ENCODE peak calls at places on chromosomes 1 and 21, in nine cellular contexts. One of them, this sample, is unnamed.

GRCh38 chr1:189220750-189221149 is 1256.9 kb downstream of the BRINP3 start:
- DNase-seq in cardiac muscle cell: no peak
- DNase-seq in Peyer's patch: no peak
- DNase-seq in fibroblast of pulmonary artery: peak
- DNase-seq in uterus: no peak
- DNase-seq in WERI-Rb-1: no peak
- DNase-seq in Caco-2: no peak
- DNase-seq in colonic mucosa: no peak
- DNase-seq in RWPE2: no peak
- DNase-seq in this sample: no peak

GRCh38 chr1:192263436-192263835 is 53.4 kb upstream of the RGS21 start:
- DNase-seq in cardiac muscle cell: peak
- DNase-seq in Peyer's patch: no peak
- DNase-seq in fibroblast of pulmonary artery: peak
- DNase-seq in uterus: no peak
- DNase-seq in WERI-Rb-1: no peak
- DNase-seq in Caco-2: no peak
- DNase-seq in colonic mucosa: no peak
- DNase-seq in RWPE2: no peak
- DNase-seq in this sample: peak

GRCh38 chr1:1051127-1051810 is 22.8 kb downstream of the RNF223 start:
- DNase-seq in cardiac muscle cell: no peak
- DNase-seq in Peyer's patch: no peak
- DNase-seq in fibroblast of pulmonary artery: no peak
- DNase-seq in uterus: no peak
- DNase-seq in WERI-Rb-1: no peak
- DNase-seq in Caco-2: no peak
- DNase-seq in colonic mucosa: no peak
- DNase-seq in RWPE2: no peak
- DNase-seq in this sample: no peak

GRCh38 chr1:17355898-17356297 is 16.1 kb upstream of the PADI6 start:
- DNase-seq in cardiac muscle cell: no peak
- DNase-seq in Peyer's patch: peak
- DNase-seq in fibroblast of pulmonary artery: no peak
- DNase-seq in uterus: no peak
- DNase-seq in WERI-Rb-1: no peak
- DNase-seq in Caco-2: no peak
- DNase-seq in colonic mucosa: no peak
- DNase-seq in RWPE2: no peak
- DNase-seq in this sample: no peak

GRCh38 chr1:239321877-239322276 is 64.5 kb upstream of the CHRM3 start:
- DNase-seq in cardiac muscle cell: no peak
- DNase-seq in Peyer's patch: no peak
- DNase-seq in fibroblast of pulmonary artery: no peak
- DNase-seq in uterus: no peak
- DNase-seq in WERI-Rb-1: no peak
- DNase-seq in Caco-2: no peak
- DNase-seq in colonic mucosa: no peak
- DNase-seq in RWPE2: no peak
- DNase-seq in this sample: no peak

GRCh38 chr1:92037400-92037799 is 7.6 kb downstream of the EPHX4 start:
- DNase-seq in cardiac muscle cell: peak
- DNase-seq in Peyer's patch: no peak
- DNase-seq in fibroblast of pulmonary artery: peak
- DNase-seq in uterus: no peak
- DNase-seq in WERI-Rb-1: no peak
- DNase-seq in Caco-2: no peak
- DNase-seq in colonic mucosa: no peak
- DNase-seq in RWPE2: no peak
- DNase-seq in this sample: no peak

GRCh38 chr1:11806307-11806936 is 431 bp downstream of the CLCN6 start:
- DNase-seq in cardiac muscle cell: peak
- DNase-seq in Peyer's patch: no peak
- DNase-seq in fibroblast of pulmonary artery: peak
- DNase-seq in uterus: no peak
- DNase-seq in WERI-Rb-1: no peak
- DNase-seq in Caco-2: no peak
- DNase-seq in colonic mucosa: peak
- DNase-seq in RWPE2: no peak
- DNase-seq in this sample: no peak

GRCh38 chr1:113782451-113782850 is 23.2 kb upstream of the PHTF1 start:
- DNase-seq in cardiac muscle cell: peak
- DNase-seq in Peyer's patch: no peak
- DNase-seq in fibroblast of pulmonary artery: peak
- DNase-seq in uterus: no peak
- DNase-seq in WERI-Rb-1: no peak
- DNase-seq in Caco-2: no peak
- DNase-seq in colonic mucosa: no peak
- DNase-seq in RWPE2: no peak
- DNase-seq in this sample: no peak

GRCh38 chr1:219837274-219837993 is 90.9 kb downstream of the SLC30A10 start:
- DNase-seq in cardiac muscle cell: peak
- DNase-seq in Peyer's patch: no peak
- DNase-seq in fibroblast of pulmonary artery: peak
- DNase-seq in uterus: no peak
- DNase-seq in WERI-Rb-1: peak
- DNase-seq in Caco-2: no peak
- DNase-seq in colonic mucosa: peak
- DNase-seq in RWPE2: no peak
- DNase-seq in this sample: peak

GRCh38 chr21:38875694-38876492 is 70.2 kb downstream of the ETS2 start:
- DNase-seq in cardiac muscle cell: peak
- DNase-seq in Peyer's patch: no peak
- DNase-seq in fibroblast of pulmonary artery: peak
- DNase-seq in uterus: no peak
- DNase-seq in WERI-Rb-1: no peak
- DNase-seq in Caco-2: no peak
- DNase-seq in colonic mucosa: no peak
- DNase-seq in RWPE2: no peak
- DNase-seq in this sample: peak

GRCh38 chr1:9233241-9233941 is 1.2 kb upstream of the H6PD start:
- DNase-seq in cardiac muscle cell: peak
- DNase-seq in Peyer's patch: peak
- DNase-seq in fibroblast of pulmonary artery: peak
- DNase-seq in uterus: peak
- DNase-seq in WERI-Rb-1: no peak
- DNase-seq in Caco-2: no peak
- DNase-seq in colonic mucosa: peak
- DNase-seq in RWPE2: no peak
- DNase-seq in this sample: peak

GRCh38 chr1:9235560-9235959 is 986 bp downstream of the H6PD start:
- DNase-seq in cardiac muscle cell: no peak
- DNase-seq in Peyer's patch: no peak
- DNase-seq in fibroblast of pulmonary artery: no peak
- DNase-seq in uterus: no peak
- DNase-seq in WERI-Rb-1: no peak
- DNase-seq in Caco-2: no peak
- DNase-seq in colonic mucosa: no peak
- DNase-seq in RWPE2: no peak
- DNase-seq in this sample: no peak

GRCh38 chr1:9234223-9235122 is at the start of gene H6PD:
- DNase-seq in cardiac muscle cell: peak
- DNase-seq in Peyer's patch: peak
- DNase-seq in fibroblast of pulmonary artery: peak
- DNase-seq in uterus: peak
- DNase-seq in WERI-Rb-1: peak
- DNase-seq in Caco-2: peak
- DNase-seq in colonic mucosa: peak
- DNase-seq in RWPE2: no peak
- DNase-seq in this sample: no peak

GRCh38 chr1:9233942-9234222 is 692 bp upstream of the H6PD start:
- DNase-seq in cardiac muscle cell: no peak
- DNase-seq in Peyer's patch: no peak
- DNase-seq in fibroblast of pulmonary artery: no peak
- DNase-seq in uterus: no peak
- DNase-seq in WERI-Rb-1: no peak
- DNase-seq in Caco-2: no peak
- DNase-seq in colonic mucosa: no peak
- DNase-seq in RWPE2: no peak
- DNase-seq in this sample: no peak

DNA sequence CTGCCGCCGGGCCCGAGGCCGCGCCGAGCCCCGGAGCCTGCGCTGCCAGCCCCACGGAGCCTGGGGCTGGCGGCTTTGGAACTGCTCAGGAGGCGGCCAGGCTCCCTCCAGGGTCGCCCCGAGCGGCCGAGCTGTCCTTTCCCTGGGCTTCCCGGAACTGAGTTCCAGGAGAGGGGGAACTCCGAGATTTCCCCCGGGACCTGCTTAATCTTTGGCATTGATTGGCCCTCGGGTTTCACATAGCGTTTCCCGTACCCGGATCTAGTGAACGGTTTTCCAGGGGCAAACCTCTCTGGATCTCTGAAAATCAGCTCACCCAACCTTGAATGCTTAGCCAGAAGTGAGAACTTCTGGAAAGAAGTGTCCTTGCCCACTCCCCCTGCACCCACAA is 544 bp downstream of the H6PD start:
- DNase-seq in cardiac muscle cell: peak
- DNase-seq in Peyer's patch: no peak
- DNase-seq in fibroblast of pulmonary artery: peak
- DNase-seq in uterus: no peak
- DNase-seq in WERI-Rb-1: peak
- DNase-seq in Caco-2: no peak
- DNase-seq in colonic mucosa: peak
- DNase-seq in RWPE2: no peak
- DNase-seq in this sample: no peak
- H3K4me3 ChIP-seq in cardiac muscle cell: peak
- H3K4me3 ChIP-seq in Peyer's patch: peak
- H3K4me3 ChIP-seq in fibroblast of pulmonary artery: peak
- H3K4me3 ChIP-seq in uterus: peak
- H3K4me3 ChIP-seq in WERI-Rb-1: peak
- H3K4me3 ChIP-seq in Caco-2: peak
- H3K4me3 ChIP-seq in colonic mucosa: peak
- H3K4me3 ChIP-seq in RWPE2: peak
- H3K4me3 ChIP-seq in this sample: peak

GRCh38 chr1:195173753-195174152 is 1434.5 kb downstream of the KCNT2 start:
- DNase-seq in cardiac muscle cell: no peak
- DNase-seq in Peyer's patch: no peak
- DNase-seq in fibroblast of pulmonary artery: no peak
- DNase-seq in uterus: no peak
- DNase-seq in WERI-Rb-1: no peak
- DNase-seq in Caco-2: no peak
- DNase-seq in colonic mucosa: no peak
- DNase-seq in RWPE2: no peak
- DNase-seq in this sample: no peak
- TF ChIP-seq CTCF in cardiac muscle cell: no peak
- TF ChIP-seq CTCF in Peyer's patch: no peak
- TF ChIP-seq CTCF in fibroblast of pulmonary artery: no peak
- TF ChIP-seq CTCF in uterus: no peak
- TF ChIP-seq CTCF in WERI-Rb-1: no peak
- TF ChIP-seq CTCF in Caco-2: no peak
- TF ChIP-seq CTCF in colonic mucosa: no peak
- TF ChIP-seq CTCF in RWPE2: no peak
- TF ChIP-seq CTCF in this sample: no peak

DNA sequence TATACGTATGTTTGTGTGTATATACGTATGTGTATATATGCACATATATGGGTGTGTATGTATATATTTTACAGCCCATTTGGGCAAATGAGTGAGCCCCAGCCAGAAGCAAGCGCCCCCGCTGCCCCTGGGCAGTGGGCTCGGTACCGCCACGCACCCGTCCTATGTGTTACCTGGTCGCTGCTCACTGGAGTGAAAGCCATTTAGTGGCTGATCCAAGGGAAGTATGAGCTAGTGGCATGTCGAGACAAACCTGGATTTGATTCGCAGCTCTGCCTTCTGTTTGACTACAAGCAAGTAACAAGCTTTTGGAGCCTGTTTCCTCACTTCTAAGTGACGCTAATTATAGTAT is 35.8 kb upstream of the JAK1 start:
- DNase-seq in cardiac muscle cell: no peak
- DNase-seq in Peyer's patch: no peak
- DNase-seq in fibroblast of pulmonary artery: no peak
- DNase-seq in uterus: no peak
- DNase-seq in WERI-Rb-1: no peak
- DNase-seq in Caco-2: no peak
- DNase-seq in colonic mucosa: no peak
- DNase-seq in RWPE2: no peak
- DNase-seq in this sample: no peak
- H3K4me3 ChIP-seq in cardiac muscle cell: peak
- H3K4me3 ChIP-seq in Peyer's patch: peak
- H3K4me3 ChIP-seq in fibroblast of pulmonary artery: peak
- H3K4me3 ChIP-seq in uterus: peak
- H3K4me3 ChIP-seq in WERI-Rb-1: no peak
- H3K4me3 ChIP-seq in Caco-2: peak
- H3K4me3 ChIP-seq in colonic mucosa: peak
- H3K4me3 ChIP-seq in RWPE2: peak
- H3K4me3 ChIP-seq in this sample: peak

GRCh38 chr1:36479505-36480051 is 3.1 kb downstream of the CSF3R start:
- DNase-seq in cardiac muscle cell: no peak
- DNase-seq in Peyer's patch: no peak
- DNase-seq in fibroblast of pulmonary artery: no peak
- DNase-seq in uterus: no peak
- DNase-seq in WERI-Rb-1: no peak
- DNase-seq in Caco-2: no peak
- DNase-seq in colonic mucosa: no peak
- DNase-seq in RWPE2: no peak
- DNase-seq in this sample: no peak

GRCh38 chr1:36475341-36475740 is 7.4 kb downstream of the CSF3R start:
- DNase-seq in cardiac muscle cell: no peak
- DNase-seq in Peyer's patch: no peak
- DNase-seq in fibroblast of pulmonary artery: no peak
- DNase-seq in uterus: no peak
- DNase-seq in WERI-Rb-1: no peak
- DNase-seq in Caco-2: no peak
- DNase-seq in colonic mucosa: no peak
- DNase-seq in RWPE2: no peak
- DNase-seq in this sample: no peak

GRCh38 chr1:36472656-36473055 is 8.5 kb upstream of the MRPS15 start:
- DNase-seq in cardiac muscle cell: no peak
- DNase-seq in Peyer's patch: no peak
- DNase-seq in fibroblast of pulmonary artery: no peak
- DNase-seq in uterus: no peak
- DNase-seq in WERI-Rb-1: no peak
- DNase-seq in Caco-2: no peak
- DNase-seq in colonic mucosa: no peak
- DNase-seq in RWPE2: no peak
- DNase-seq in this sample: no peak

GRCh38 chr1:36476945-36477344 is 5.8 kb downstream of the CSF3R start:
- DNase-seq in cardiac muscle cell: no peak
- DNase-seq in Peyer's patch: no peak
- DNase-seq in fibroblast of pulmonary artery: no peak
- DNase-seq in uterus: no peak
- DNase-seq in WERI-Rb-1: no peak
- DNase-seq in Caco-2: no peak
- DNase-seq in colonic mucosa: no peak
- DNase-seq in RWPE2: no peak
- DNase-seq in this sample: no peak

DNA sequence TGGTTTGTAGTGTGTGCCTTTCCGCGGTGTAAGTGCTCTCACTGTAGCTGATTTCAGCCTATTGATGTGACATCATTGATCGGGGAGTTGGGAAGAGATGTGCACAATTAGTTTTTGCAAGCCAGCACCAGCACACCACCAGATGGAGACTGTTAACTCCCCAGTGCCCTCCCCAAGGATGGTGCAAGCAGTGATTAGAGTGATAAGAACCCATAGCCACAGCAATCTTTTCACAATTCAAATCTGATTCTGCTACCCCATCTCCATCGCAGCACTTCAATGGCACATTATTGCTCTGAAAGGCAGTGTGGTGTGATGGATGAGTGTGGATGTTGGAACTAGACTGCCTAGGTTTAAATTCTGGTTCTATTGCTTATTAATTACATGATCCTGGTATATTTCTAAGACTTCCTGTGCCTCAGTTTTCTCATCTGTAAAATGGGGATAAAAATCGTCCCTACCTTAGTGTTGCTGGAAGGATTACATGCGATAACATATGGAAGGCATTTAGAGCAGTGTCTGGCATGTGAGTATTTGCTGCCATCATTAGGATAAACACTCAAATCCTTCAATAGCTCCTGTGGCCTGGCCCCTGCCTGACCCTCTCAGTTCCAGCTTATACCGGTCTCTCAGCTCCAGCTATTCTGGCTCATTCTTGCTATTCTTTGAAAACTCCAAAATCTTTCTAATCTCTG is 6.7 kb downstream of the CSF3R start:
- DNase-seq in cardiac muscle cell: no peak
- DNase-seq in Peyer's patch: no peak
- DNase-seq in fibroblast of pulmonary artery: no peak
- DNase-seq in uterus: no peak
- DNase-seq in WERI-Rb-1: peak
- DNase-seq in Caco-2: no peak
- DNase-seq in colonic mucosa: no peak
- DNase-seq in RWPE2: no peak
- DNase-seq in this sample: no peak
- TF ChIP-seq CTCF in cardiac muscle cell: no peak
- TF ChIP-seq CTCF in Peyer's patch: no peak
- TF ChIP-seq CTCF in fibroblast of pulmonary artery: no peak
- TF ChIP-seq CTCF in uterus: no peak
- TF ChIP-seq CTCF in WERI-Rb-1: peak
- TF ChIP-seq CTCF in Caco-2: no peak
- TF ChIP-seq CTCF in colonic mucosa: no peak
- TF ChIP-seq CTCF in RWPE2: no peak
- TF ChIP-seq CTCF in this sample: peak